ENCODE peak calls at places on chromosomes 12 and 14, in five cellular contexts. D, C, Y, J and N are unnamed samples.

GRCh38 chr14:49512147-49512551 is 74.0 kb downstream of the RPS29 start:
- DNase-seq in D (no peak), C (peak; percentile 50), Y (no peak), J (no peak), N (no peak)

GRCh38 chr12:102300824-102301461 is 103.3 kb upstream of the PMCH start:
- DNase-seq in D (peak; percentile 79), C (peak; percentile 68), Y (no peak), J (peak; percentile 35), N (peak; percentile 43)

GRCh38 chr14:52117433-52117832 is 48.6 kb upstream of the NID2 start:
- DNase-seq in D (no peak), C (peak; percentile 42), Y (no peak), J (no peak), N (no peak)

GRCh38 chr12:4615667-4616066 is 33.2 kb downstream of the AKAP3 start:
- DNase-seq in D (no peak), C (no peak), Y (no peak), J (no peak), N (no peak)

GRCh38 chr14:67622675-67623074 is 3.0 kb downstream of the ARG2 start:
- DNase-seq in D (peak; percentile 77), C (peak; percentile 90), Y (no peak), J (peak; percentile 35), N (no peak)

GRCh38 chr12:108063192-108063591 is 65.9 kb upstream of the WSCD2 start:
- DNase-seq in D (peak; percentile 83), C (peak; percentile 8), Y (no peak), J (peak; percentile 25), N (no peak)

GRCh38 chr12:93081810-93082165 is 152.7 kb upstream of the EEA1 start:
- DNase-seq in D (peak; percentile 3), C (no peak), Y (no peak), J (no peak), N (no peak)

GRCh38 chr12:6044082-6044481 is 80.4 kb downstream of the VWF start:
- DNase-seq in D (no peak), C (no peak), Y (no peak), J (no peak), N (no peak)

GRCh38 chr14:20797159-20797558 is 5.5 kb downstream of the RNASE1 start:
- DNase-seq in D (no peak), C (no peak), Y (no peak), J (no peak), N (no peak)

GRCh38 chr14:23512156-23512555 is 39.4 kb downstream of the ZFHX2 start:
- DNase-seq in D (peak; percentile 13), C (no peak), Y (no peak), J (peak; percentile 4), N (no peak)

GRCh38 chr12:129911437-129912049 is 7.7 kb upstream of the TMEM132D start:
- DNase-seq in D (peak; percentile 69), C (peak; percentile 12), Y (peak; percentile 75), J (peak; percentile 49), N (peak; percentile 76)

GRCh38 chr12:46304080-46304479 is 35.2 kb upstream of the SLC38A1 start:
- DNase-seq in D (no peak), C (peak; percentile 19), Y (no peak), J (no peak), N (no peak)

GRCh38 chr12:121678721-121679300 is 9.4 kb upstream of the MORN3 start:
- DNase-seq in D (peak; percentile 38), C (no peak), Y (no peak), J (no peak), N (no peak)

GRCh38 chr14:73170686-73171085 is 34.4 kb downstream of the PSEN1 start:
- DNase-seq in D (peak; percentile 11), C (no peak), Y (no peak), J (no peak), N (no peak)

GRCh38 chr14:75283162-75283883 is 4.7 kb downstream of the FOS start:
- DNase-seq in D (peak; percentile 51), C (peak; percentile 91), Y (no peak), J (no peak), N (no peak)
- TF ChIP-seq CTCF in D (peak; percentile 38), C (peak; percentile 29), Y (peak; percentile 9), J (peak; percentile 69), N (no peak)

DNA sequence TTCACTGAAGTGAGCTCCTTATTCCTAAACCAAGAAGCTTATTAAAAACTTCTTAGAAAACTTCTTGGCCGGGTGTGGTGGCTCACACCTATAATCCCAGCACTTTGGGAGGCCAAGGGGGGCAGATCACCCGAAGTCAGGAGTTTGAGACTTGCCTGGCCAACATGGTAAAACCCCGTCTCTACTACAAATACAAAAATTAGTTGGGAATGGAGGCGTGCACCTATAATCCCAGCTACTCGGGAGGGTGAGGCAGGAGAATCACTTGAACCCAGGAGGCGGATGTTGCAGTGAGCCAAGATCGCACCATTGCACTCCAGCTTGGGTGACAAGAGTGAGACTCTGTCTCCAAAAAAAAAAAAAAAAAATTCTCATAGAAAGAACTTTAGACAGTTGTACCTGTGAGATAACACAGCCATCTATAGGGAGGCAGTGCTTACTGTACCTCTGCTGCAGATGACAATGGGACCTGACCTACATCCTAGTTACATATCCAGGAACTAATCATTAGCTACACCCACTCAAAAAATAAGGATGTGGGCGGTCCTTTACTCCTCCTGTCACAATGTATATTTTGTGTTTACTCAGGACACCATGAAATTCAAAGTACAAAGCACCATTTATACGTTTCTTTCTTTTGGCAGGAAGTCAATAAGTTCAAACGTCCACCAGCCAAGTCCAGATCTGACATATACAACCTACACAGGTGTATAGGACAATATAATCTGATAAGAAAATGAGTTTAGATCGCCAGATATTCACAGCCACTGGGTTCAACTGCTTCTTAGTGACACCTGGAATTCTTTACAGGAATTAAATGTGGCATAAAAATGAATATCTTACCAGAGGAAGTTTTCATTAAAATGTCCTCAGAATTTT is 14.9 kb downstream of the STXBP6 start:
- DNase-seq in D (no peak), C (no peak), Y (no peak), J (no peak), N (no peak)
- TF ChIP-seq CTCF in D (no peak), C (no peak), Y (no peak), J (no peak), N (no peak)

GRCh38 chr14:61552196-61552595 is 143.1 kb upstream of the HIF1A start:
- DNase-seq in D (no peak), C (no peak), Y (no peak), J (no peak), N (no peak)

GRCh38 chr14:61556455-61556854 is 138.9 kb upstream of the HIF1A start:
- DNase-seq in D (no peak), C (no peak), Y (no peak), J (no peak), N (no peak)

GRCh38 chr14:61555056-61555838 is 140.1 kb upstream of the HIF1A start:
- DNase-seq in D (no peak), C (peak; percentile 59), Y (no peak), J (no peak), N (no peak)

GRCh38 chr14:61551419-61551818 is 143.9 kb upstream of the HIF1A start:
- DNase-seq in D (no peak), C (no peak), Y (no peak), J (no peak), N (no peak)

GRCh38 chr14:61553730-61554641 is 141.3 kb upstream of the HIF1A start:
- DNase-seq in D (no peak), C (peak; percentile 95), Y (no peak), J (no peak), N (no peak)
- TF ChIP-seq CTCF in D (no peak), C (no peak), Y (no peak), J (no peak), N (no peak)

GRCh38 chr14:54674342-54674741 is 107.4 kb downstream of the SAMD4A start:
- DNase-seq in D (no peak), C (no peak), Y (no peak), J (no peak), N (peak; percentile 21)
- TF ChIP-seq CTCF in D (no peak), C (no peak), Y (no peak), J (no peak), N (no peak)